ENCODE peak calls at places on chromosomes 2 and 18, in four cellular contexts. V, L, A and P are unnamed samples.

GRCh38 chr2:215269397-215270117 is 42.3 kb upstream of the ATIC start:
- DNase-seq in L (peak), V (peak), A (peak), P (no peak)

GRCh38 chr2:129192117-129192516 is 787.3 kb upstream of the RAB6C start:
- DNase-seq in L (no peak), A (no peak), V (no peak), P (no peak)

GRCh38 chr2:9273496-9273895 is 66.9 kb downstream of the ASAP2 start:
- DNase-seq in V (no peak), L (no peak), A (no peak), P (no peak)

GRCh38 chr18:59385191-59385590 is 26.1 kb upstream of the LMAN1 start:
- DNase-seq in A (no peak), L (no peak), V (no peak), P (no peak)

GRCh38 chr2:105749583-105750399 is 5.1 kb downstream of the NCK2 start:
- DNase-seq in V (no peak), L (no peak), A (peak), P (no peak)

GRCh38 chr2:37324536-37324785 is 172 bp downstream of the PRKD3 start:
- DNase-seq in A (no peak), L (no peak), V (peak), P (peak)

GRCh38 chr2:168344706-168345105 is 97.3 kb upstream of the STK39 start:
- DNase-seq in L (no peak), V (no peak), A (no peak), P (no peak)

GRCh38 chr2:44171018-44171417 is 2.3 kb downstream of the PPM1B start:
- DNase-seq in L (no peak), A (peak), V (no peak), P (no peak)

GRCh38 chr2:159516241-159516758 is 100.0 kb downstream of the BAZ2B start:
- DNase-seq in A (peak), V (no peak), L (no peak), P (no peak)

GRCh38 chr2:106053116-106053515 is 141.0 kb downstream of the UXS1 start:
- DNase-seq in A (peak), L (no peak), V (no peak), P (no peak)

GRCh38 chr18:32238635-32239268 is 48.9 kb downstream of the MEP1B start:
- DNase-seq in L (no peak), A (no peak), V (no peak), P (no peak)

GRCh38 chr18:68462148-68462547 is 252.8 kb downstream of the TMX3 start:
- DNase-seq in V (no peak), L (no peak), A (no peak), P (no peak)

GRCh38 chr18:8724452-8724851 is 19.1 kb downstream of the MTCL1 start:
- DNase-seq in A (no peak), V (no peak), L (no peak), P (no peak)

GRCh38 chr2:96604104-96604503 is 34.0 kb downstream of the KANSL3 start:
- DNase-seq in L (no peak), A (no peak), V (no peak), P (no peak)

GRCh38 chr2:239729681-239730566 is 295.2 kb downstream of the NDUFA10 start:
- DNase-seq in A (no peak), L (no peak), V (no peak), P (no peak)

GRCh38 chr2:60438653-60439052 is 114.8 kb downstream of the BCL11A start:
- DNase-seq in V (no peak), L (no peak), A (no peak), P (no peak)

GRCh38 chr2:236670235-236670620 is 100.6 kb downstream of the ACKR3 start:
- DNase-seq in A (no peak), L (peak), V (no peak), P (no peak)

GRCh38 chr2:183541766-183542165 is 417.5 kb downstream of the NUP35 start:
- DNase-seq in A (no peak), L (no peak), V (no peak), P (no peak)

GRCh38 chr18:29361843-29362242 is 1184.9 kb upstream of the CDH2 start:
- DNase-seq in L (no peak), V (no peak), A (no peak), P (no peak)

GRCh38 chr18:361941-362913 is 94.4 kb upstream of the THOC1 start:
- DNase-seq in A (peak), L (no peak), V (no peak), P (peak)